ENCODE peak calls at places on chromosomes 2 and 18, in nine cellular contexts. Z, X, B, K, C, T, U, Q and W are unnamed samples.

GRCh38 chr2:158006961-158007664 is 94.6 kb upstream of the UPP2 start:
- DNase-seq in Z (no peak), X (no peak), B (peak), K (peak), C (peak), T (no peak), U (no peak), Q (no peak), W (no peak)

GRCh38 chr18:67661555-67661954 is 145.0 kb upstream of the DSEL start:
- DNase-seq in Z (no peak), X (no peak), B (no peak), K (no peak), C (no peak), T (no peak), U (no peak), Q (no peak), W (no peak)

GRCh38 chr2:10493075-10493635 is 45.0 kb upstream of the ODC1 start:
- DNase-seq in Z (no peak), X (no peak), B (no peak), K (no peak), C (peak), T (no peak), U (no peak), Q (no peak), W (no peak)

GRCh38 chr2:177670791-177671528 is 278.4 kb downstream of the AGPS start:
- DNase-seq in Z (no peak), X (no peak), B (no peak), K (no peak), C (no peak), T (no peak), U (no peak), Q (peak), W (no peak)

GRCh38 chr2:231955758-231956472 is 5.6 kb upstream of the DIS3L2 start:
- DNase-seq in Z (no peak), X (no peak), B (no peak), K (no peak), C (peak), T (no peak), U (no peak), Q (no peak), W (no peak)

GRCh38 chr18:7566587-7567486 is at the start of gene PTPRM:
- DNase-seq in Z (peak), X (peak), B (peak), K (no peak), C (peak), T (peak), U (peak), Q (peak), W (peak)

GRCh38 chr18:45547910-45548309 is 67.4 kb upstream of the SLC14A2 start:
- DNase-seq in Z (no peak), X (no peak), B (no peak), K (no peak), C (no peak), T (no peak), U (no peak), Q (no peak), W (no peak)

GRCh38 chr2:135409436-135409835 is 121.6 kb downstream of the ZRANB3 start:
- DNase-seq in Z (no peak), X (no peak), B (no peak), K (no peak), C (no peak), T (no peak), U (no peak), Q (no peak), W (no peak)

GRCh38 chr2:161112885-161113284 is 47.3 kb upstream of the TANK start:
- DNase-seq in Z (no peak), X (no peak), B (no peak), K (no peak), C (no peak), T (no peak), U (no peak), Q (no peak), W (peak)

GRCh38 chr2:202109737-202110184 is 36.7 kb downstream of the KIAA2012 start:
- DNase-seq in Z (peak), X (no peak), B (no peak), K (no peak), C (no peak), T (no peak), U (no peak), Q (no peak), W (no peak)

GRCh38 chr2:168328421-168328820 is 81.0 kb upstream of the STK39 start:
- DNase-seq in Z (no peak), X (no peak), B (no peak), K (no peak), C (no peak), T (no peak), U (no peak), Q (no peak), W (no peak)

GRCh38 chr2:221780281-221780688 is 208.2 kb upstream of the EPHA4 start:
- DNase-seq in Z (no peak), X (no peak), B (no peak), K (peak), C (no peak), T (no peak), U (no peak), Q (no peak), W (no peak)

GRCh38 chr2:94759211-94759610 is 112.0 kb upstream of the TEKT4 start:
- DNase-seq in Z (no peak), X (no peak), B (no peak), K (peak), C (no peak), T (no peak), U (no peak), Q (peak), W (no peak)

GRCh38 chr2:39127973-39128372 is 7.1 kb upstream of the SOS1 start:
- DNase-seq in Z (no peak), X (peak), B (no peak), K (peak), C (no peak), T (peak), U (no peak), Q (no peak), W (no peak)

GRCh38 chr2:215612770-215613169 is 176.9 kb upstream of the FN1 start:
- DNase-seq in Z (no peak), X (no peak), B (no peak), K (peak), C (no peak), T (no peak), U (no peak), Q (no peak), W (no peak)

GRCh38 chr2:127169066-127169660 is 50.9 kb downstream of the CYP27C1 start:
- DNase-seq in Z (no peak), X (no peak), B (no peak), K (no peak), C (no peak), T (no peak), U (no peak), Q (no peak), W (no peak)

GRCh38 chr2:209671280-209671679 is 100.4 kb upstream of the UNC80 start:
- DNase-seq in Z (no peak), X (no peak), B (no peak), K (no peak), C (no peak), T (no peak), U (no peak), Q (peak), W (no peak)

GRCh38 chr18:944440-944839 is 39.8 kb downstream of the ADCYAP1 start:
- DNase-seq in Z (peak), X (no peak), B (no peak), K (peak), C (no peak), T (no peak), U (no peak), Q (no peak), W (no peak)

GRCh38 chr18:9803698-9804516 is 81.9 kb upstream of the TXNDC2 start:
- DNase-seq in Z (no peak), X (no peak), B (peak), K (no peak), C (no peak), T (no peak), U (no peak), Q (peak), W (peak)

GRCh38 chr2:130826419-130826818 is 10.3 kb upstream of the ARHGEF4 start:
- DNase-seq in Z (no peak), X (no peak), B (no peak), K (no peak), C (no peak), T (no peak), U (no peak), Q (no peak), W (no peak)

GRCh38 chr2:241096979-241097378 is 5.1 kb downstream of the MTERF4 start:
- DNase-seq in Z (no peak), X (no peak), B (no peak), K (no peak), C (no peak), T (no peak), U (no peak), Q (no peak), W (no peak)

GRCh38 chr2:150282821-150283309 is 204.6 kb downstream of the RND3 start:
- DNase-seq in Z (no peak), X (no peak), B (no peak), K (no peak), C (no peak), T (no peak), U (no peak), Q (no peak), W (no peak)

GRCh38 chr2:241901500-241902351 is 32.2 kb downstream of the RTP5 start:
- DNase-seq in Z (no peak), X (no peak), B (peak), K (no peak), C (no peak), T (no peak), U (no peak), Q (peak), W (no peak)

GRCh38 chr18:9927392-9928063 is 13.7 kb downstream of the VAPA start:
- DNase-seq in Z (no peak), X (no peak), B (no peak), K (no peak), C (no peak), T (no peak), U (no peak), Q (no peak), W (no peak)

GRCh38 chr18:75544496-75544895 is 117.0 kb upstream of the SMIM21 start:
- DNase-seq in Z (peak), X (no peak), B (no peak), K (peak), C (no peak), T (no peak), U (no peak), Q (no peak), W (no peak)

GRCh38 chr2:19548116-19548515 is 189.7 kb upstream of the OSR1 start:
- DNase-seq in Z (no peak), X (no peak), B (no peak), K (no peak), C (no peak), T (no peak), U (no peak), Q (no peak), W (no peak)

GRCh38 chr2:216194013-216194412 is 84.9 kb downstream of the XRCC5 start:
- DNase-seq in Z (no peak), X (no peak), B (no peak), K (no peak), C (no peak), T (no peak), U (no peak), Q (no peak), W (no peak)

GRCh38 chr2:70986499-70987189 is 8.0 kb downstream of the TEX261 start:
- DNase-seq in Z (no peak), X (no peak), B (no peak), K (no peak), C (no peak), T (no peak), U (no peak), Q (no peak), W (no peak)